ENCODE peak calls at places on chromosomes 13 and 19, in four cellular contexts. X is K562, F is H1, E is GM12878. N is an unnamed sample.

GRCh38 chr13:113768018-113768905 is 9.2 kb downstream of the TMEM255B start:
- DNase-seq in F (no peak), E (no peak), X (no peak), N (no peak)

GRCh38 chr13:113753171-113753570 is 5.9 kb upstream of the TMEM255B start:
- DNase-seq in E (no peak), X (no peak), F (no peak), N (no peak)

GRCh38 chr19:4859697-4860096 is 7.8 kb downstream of the PLIN3 start:
- DNase-seq in E (no peak), X (no peak), F (no peak), N (no peak)

GRCh38 chr13:35471466-35472307 is 4.8 kb downstream of the MAB21L1 start:
- DNase-seq in X (no peak), E (no peak), F (no peak), N (no peak)

GRCh38 chr19:28494466-28494865 is 718.5 kb downstream of the UQCRFS1 start:
- DNase-seq in F (no peak), E (no peak), X (no peak), N (no peak)

GRCh38 chr13:71774863-71775262 is 92.1 kb downstream of the DACH1 start:
- DNase-seq in E (no peak), F (no peak), X (no peak), N (no peak)

GRCh38 chr13:79483302-79483701 is 2.3 kb downstream of the NDFIP2 start:
- DNase-seq in F (no peak), X (no peak), E (no peak), N (no peak)

GRCh38 chr13:38783992-38784875 is 97.4 kb downstream of the FREM2 start:
- DNase-seq in X (no peak), E (no peak), F (no peak), N (no peak)

GRCh38 chr13:28409648-28410047 is 85.3 kb downstream of the FLT1 start:
- DNase-seq in E (no peak), X (no peak), F (no peak), N (no peak)

GRCh38 chr19:1245884-1246816 is 2.2 kb upstream of the MIDN start:
- DNase-seq in E (no peak), F (no peak), X (no peak), N (peak)

GRCh38 chr19:43525836-43526771 is 897 bp downstream of the ETHE1 start:
- DNase-seq in F (no peak), E (no peak), X (no peak), N (no peak)

GRCh38 chr13:29847501-29847983 is 2.9 kb downstream of the UBL3 start:
- DNase-seq in E (no peak), X (no peak), F (no peak), N (peak)

GRCh38 chr19:41955521-41955920 is 3.6 kb downstream of the RABAC1 start:
- DNase-seq in F (no peak), E (no peak), X (peak), N (no peak)

GRCh38 chr19:10895920-10896319 is 24.6 kb downstream of the CARM1 start:
- DNase-seq in X (no peak), F (no peak), E (no peak), N (no peak)

GRCh38 chr19:677201-677600 is 1.0 kb downstream of the FSTL3 start:
- DNase-seq in F (no peak), X (no peak), E (no peak), N (peak)

GRCh38 chr13:76992548-76993001 is 694 bp downstream of the CLN5 start:
- DNase-seq in F (no peak), X (peak), E (no peak), N (no peak)
- TF ChIP-seq HDAC6 in F (no peak), X (no peak), E (no peak), N (no peak)

GRCh38 chr13:48504606-48505369 is 28.1 kb downstream of the RCBTB2 start:
- DNase-seq in E (no peak), F (no peak), X (no peak), N (no peak)

GRCh38 chr13:48508001-48508400 is 24.9 kb downstream of the RCBTB2 start:
- DNase-seq in E (no peak), F (no peak), X (no peak), N (no peak)

GRCh38 chr13:48506092-48506701 is 26.7 kb downstream of the RCBTB2 start:
- DNase-seq in E (no peak), X (no peak), F (no peak), N (no peak)

GRCh38 chr13:48505597-48506091 is 27.2 kb downstream of the RCBTB2 start:
- DNase-seq in X (no peak), F (no peak), E (peak), N (no peak)

DNA sequence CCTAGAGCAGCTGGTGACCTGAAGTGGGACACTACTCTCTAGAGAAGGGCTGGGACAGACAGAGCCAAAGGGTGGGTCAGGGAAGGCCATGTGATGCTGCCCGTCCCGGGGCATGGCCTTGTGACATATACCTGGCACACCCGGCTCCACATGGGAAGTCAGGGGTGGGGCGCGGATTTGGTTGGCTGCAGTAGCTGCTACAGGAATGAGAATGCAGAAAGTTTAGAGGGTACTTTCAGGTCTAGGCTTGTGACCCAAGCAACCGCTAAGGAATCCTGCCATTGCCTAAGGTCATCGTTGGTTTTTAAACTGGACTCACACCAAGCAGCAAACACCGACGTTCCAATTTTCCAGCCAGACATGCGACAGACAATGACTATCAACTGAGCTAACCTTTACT is 25.9 kb downstream of the RCBTB2 start:
- DNase-seq in F (no peak), X (no peak), E (no peak), N (no peak)
- TF ChIP-seq HDAC6 in F (no peak), X (no peak), E (no peak), N (no peak)

DNA sequence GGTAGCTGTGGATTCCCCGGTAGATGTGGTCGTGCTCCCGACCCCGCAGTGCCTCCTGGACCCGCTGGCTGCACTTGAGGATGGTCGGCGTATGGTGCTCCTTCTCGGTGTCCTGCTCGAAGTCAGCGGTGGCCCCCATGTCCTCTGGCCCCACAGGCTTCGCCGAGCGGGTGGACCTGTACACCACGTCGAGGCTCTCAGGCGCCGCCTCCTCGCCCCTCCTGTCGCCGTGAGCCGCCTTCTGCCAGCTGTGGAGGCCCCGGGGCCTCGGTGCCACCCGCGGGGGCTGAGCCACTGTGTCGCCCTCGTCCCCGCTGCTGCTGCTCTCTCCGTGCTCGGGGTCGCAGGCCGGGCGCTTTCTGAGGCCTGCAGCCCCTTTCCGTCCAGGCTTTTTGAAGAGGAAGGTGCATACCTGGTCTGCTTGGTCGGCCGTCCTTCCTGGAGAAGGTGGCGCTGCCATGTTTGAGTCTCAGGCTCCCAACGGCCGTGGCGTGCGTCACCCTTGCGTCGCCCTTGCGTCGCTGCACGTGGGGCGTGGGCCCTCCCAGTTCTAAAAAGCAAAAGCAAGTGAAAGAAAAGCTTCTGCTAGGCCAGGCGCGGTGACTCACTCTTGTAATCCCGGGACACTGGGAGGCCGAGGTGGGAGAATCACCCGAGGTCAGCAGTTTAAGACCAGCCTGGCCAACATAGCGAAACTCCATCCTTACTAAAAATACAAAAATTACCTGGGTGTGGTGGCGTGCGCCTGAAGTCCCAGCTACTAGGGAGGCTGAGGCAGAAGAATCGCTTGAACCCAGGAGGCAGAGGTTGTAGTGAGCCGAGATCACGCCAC is at the start of gene RNF113B:
- DNase-seq in X (no peak), E (no peak), F (no peak), N (no peak)
- TF ChIP-seq HDAC6 in X (no peak), E (no peak), F (no peak), N (no peak)

GRCh38 chr19:19427302-19427701 is 21.8 kb downstream of the GATAD2A start:
- DNase-seq in E (no peak), X (no peak), F (no peak), N (no peak)

GRCh38 chr19:19428746-19429145 is 23.3 kb downstream of the GATAD2A start:
- DNase-seq in E (no peak), F (no peak), X (no peak), N (no peak)

GRCh38 chr19:19426799-19427198 is 21.3 kb downstream of the GATAD2A start:
- DNase-seq in F (no peak), X (no peak), E (no peak), N (no peak)

GRCh38 chr19:19427935-19428334 is 22.5 kb downstream of the GATAD2A start:
- DNase-seq in X (no peak), F (no peak), E (no peak), N (no peak)

DNA sequence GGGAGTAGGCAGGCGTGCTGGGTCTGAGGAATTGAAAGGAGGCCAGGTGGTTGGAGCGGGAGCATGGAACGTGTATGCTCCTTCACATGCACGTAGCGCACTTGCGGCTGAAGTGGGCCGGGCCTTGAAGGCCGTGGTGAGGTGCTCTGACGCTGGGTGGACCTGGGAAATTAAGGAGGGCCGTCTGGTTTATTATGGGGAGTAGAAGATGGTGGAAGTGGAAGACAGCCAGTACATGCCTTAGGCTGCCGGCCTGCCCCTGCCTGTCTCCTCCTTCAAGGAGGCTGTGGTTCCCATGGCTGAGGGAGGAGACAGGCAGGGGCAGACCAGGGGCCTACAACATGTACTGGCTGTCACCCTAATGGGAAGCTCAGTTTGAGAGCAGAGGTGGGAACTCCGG is 23.9 kb downstream of the GATAD2A start:
- DNase-seq in X (no peak), E (no peak), F (no peak), N (no peak)
- TF ChIP-seq HDAC6 in X (no peak), E (no peak), F (no peak), N (no peak)

DNA sequence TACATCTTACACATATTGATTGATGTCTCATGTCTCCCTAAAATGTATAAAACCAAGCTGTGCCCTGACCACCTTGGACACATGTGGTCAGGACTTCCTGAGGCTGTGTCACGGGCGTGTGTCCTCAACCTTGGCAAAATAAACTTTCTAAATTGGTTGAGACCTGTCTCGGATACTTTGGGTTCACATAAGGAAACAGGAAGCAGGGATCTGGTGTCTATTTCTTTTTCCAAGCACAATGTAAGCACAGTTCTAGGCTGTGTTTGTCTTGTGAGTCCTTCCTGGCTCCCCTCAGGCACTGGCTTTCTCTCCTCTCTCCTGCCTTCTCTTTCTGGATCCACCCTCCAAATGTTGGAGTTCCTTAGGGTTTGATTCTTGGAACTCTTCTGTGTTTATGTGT is 27.6 kb upstream of the TPT1 start:
- DNase-seq in F (no peak), E (no peak), X (no peak), N (no peak)
- TF ChIP-seq HDAC6 in F (no peak), E (no peak), X (no peak), N (no peak)

DNA sequence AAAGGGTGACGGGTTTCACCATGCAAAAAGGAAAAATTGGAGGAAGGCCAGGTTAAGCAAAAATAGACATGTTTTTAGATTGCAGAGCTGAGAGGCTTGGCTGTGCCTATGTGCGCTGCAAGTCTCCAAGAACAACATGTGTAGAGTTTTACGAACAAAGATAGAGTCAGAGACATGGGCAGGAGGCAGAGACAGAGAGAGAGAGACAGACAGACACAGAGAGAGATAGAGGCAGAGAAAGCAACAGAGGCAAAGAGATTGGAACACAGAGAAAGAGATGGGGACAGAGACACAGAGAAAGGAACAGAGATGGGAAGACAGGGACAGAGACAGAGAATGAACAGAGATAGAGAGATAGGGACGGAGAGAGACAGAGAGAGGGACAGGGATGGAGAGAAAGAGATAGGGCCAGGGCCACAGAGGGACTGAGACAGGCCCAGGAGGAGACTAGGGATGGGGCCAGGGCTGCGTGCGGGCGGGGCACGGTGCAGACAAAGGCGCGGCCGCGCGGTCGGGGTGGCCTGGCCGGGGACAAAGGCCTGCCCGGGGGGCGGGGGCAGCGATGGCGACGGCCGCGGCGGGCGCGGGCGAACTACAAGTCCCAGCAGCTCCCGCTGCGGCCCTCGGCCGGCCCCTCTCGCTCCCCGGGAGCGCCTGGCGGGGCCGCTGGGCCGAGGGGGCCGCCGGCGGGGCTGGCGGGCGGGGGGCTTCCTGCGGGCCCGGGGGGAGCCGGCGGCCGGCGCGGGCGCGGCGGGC is at the start of gene ZNF358:
- DNase-seq in X (peak), F (no peak), E (no peak), N (peak)
- TF ChIP-seq HDAC6 in X (no peak), F (no peak), E (no peak), N (no peak)

GRCh38 chr13:99007414-99007986 is 29.6 kb upstream of the DOCK9 start:
- DNase-seq in X (no peak), F (no peak), E (no peak), N (no peak)
- TF ChIP-seq HDAC6 in X (no peak), F (no peak), E (no peak), N (no peak)

GRCh38 chr19:6460099-6460884 is 700 bp upstream of the SLC25A23 start:
- DNase-seq in E (peak), F (peak), X (peak), N (peak)
- TF ChIP-seq HDAC6 in E (no peak), F (no peak), X (no peak), N (no peak)

N was measured in HepG2.